ENCODE peak calls at places on chromosomes 13 and 19, in nine cellular contexts. V is choroid plexus epithelial cell, S is progenitor cell of endocrine pancreas, Z is neural progenitor cell, N is mammary epithelial cell, B is Peyer's patch, I is PC-3, C is H9, R is AG09319. H is an unnamed sample.

GRCh38 chr13:50685491-50685890 is 158.0 kb downstream of the DLEU7 start:
- DNase-seq in N (peak), R (no peak), I (peak), S (no peak), V (peak), B (no peak), C (no peak), Z (peak), H (no peak)

GRCh38 chr13:33454844-33455256 is 169.3 kb upstream of the STARD13 start:
- DNase-seq in C (no peak), V (no peak), N (no peak), R (peak), I (peak), B (no peak), Z (no peak), S (no peak), H (no peak)

GRCh38 chr13:95921485-95921884 is 131.7 kb downstream of the UGGT2 start:
- DNase-seq in C (no peak), N (peak), I (no peak), S (no peak), V (peak), B (no peak), Z (no peak), R (no peak), H (no peak)

GRCh38 chr19:12800873-12801465 is 631 bp downstream of the PRDX2 start:
- DNase-seq in R (no peak), N (no peak), C (peak), I (peak), B (no peak), Z (peak), S (no peak), V (no peak), H (peak)

GRCh38 chr13:52412128-52412527 is 6.2 kb upstream of the THSD1 start:
- DNase-seq in Z (no peak), R (no peak), C (no peak), S (no peak), I (no peak), B (no peak), V (no peak), N (no peak), H (no peak)

GRCh38 chr13:46388308-46388707 is 1.3 kb upstream of the RUBCNL start:
- DNase-seq in V (no peak), I (no peak), B (no peak), Z (no peak), C (no peak), N (no peak), R (no peak), S (no peak), H (no peak)

GRCh38 chr19:55590621-55591020 is 8.7 kb downstream of the FIZ1 start:
- DNase-seq in R (no peak), I (peak), N (no peak), C (peak), Z (peak), V (peak), B (no peak), S (no peak), H (no peak)

GRCh38 chr19:33205531-33206260 is 11.6 kb downstream of the LRP3 start:
- DNase-seq in R (no peak), S (no peak), Z (no peak), V (no peak), N (no peak), I (no peak), C (no peak), B (no peak), H (no peak)

GRCh38 chr13:33235078-33235477 is 50.5 kb downstream of the STARD13 start:
- DNase-seq in C (no peak), V (peak), S (no peak), R (no peak), I (peak), B (no peak), N (no peak), Z (no peak), H (no peak)

GRCh38 chr13:24564881-24565280 is 52.3 kb upstream of the PARP4 start:
- DNase-seq in Z (no peak), V (no peak), R (no peak), B (no peak), S (no peak), C (no peak), N (no peak), I (no peak), H (no peak)

GRCh38 chr13:100140441-100140840 is 51.5 kb downstream of the PCCA start:
- DNase-seq in I (no peak), N (no peak), B (no peak), R (no peak), C (no peak), V (peak), Z (no peak), S (no peak), H (no peak)

GRCh38 chr19:15788594-15789270 is 1.3 kb downstream of the OR10H5 start:
- DNase-seq in Z (no peak), C (no peak), R (no peak), B (no peak), I (no peak), N (no peak), V (no peak), S (no peak), H (no peak)

GRCh38 chr13:105059786-105060185 is 1475.7 kb downstream of the EFNB2 start:
- DNase-seq in C (peak), Z (no peak), B (no peak), I (no peak), N (no peak), S (no peak), R (no peak), V (no peak), H (no peak)

GRCh38 chr19:6086081-6086858 is 24.0 kb downstream of the RFX2 start:
- DNase-seq in I (peak), N (peak), S (no peak), V (no peak), Z (no peak), R (no peak), C (no peak), B (no peak), H (no peak)

DNA sequence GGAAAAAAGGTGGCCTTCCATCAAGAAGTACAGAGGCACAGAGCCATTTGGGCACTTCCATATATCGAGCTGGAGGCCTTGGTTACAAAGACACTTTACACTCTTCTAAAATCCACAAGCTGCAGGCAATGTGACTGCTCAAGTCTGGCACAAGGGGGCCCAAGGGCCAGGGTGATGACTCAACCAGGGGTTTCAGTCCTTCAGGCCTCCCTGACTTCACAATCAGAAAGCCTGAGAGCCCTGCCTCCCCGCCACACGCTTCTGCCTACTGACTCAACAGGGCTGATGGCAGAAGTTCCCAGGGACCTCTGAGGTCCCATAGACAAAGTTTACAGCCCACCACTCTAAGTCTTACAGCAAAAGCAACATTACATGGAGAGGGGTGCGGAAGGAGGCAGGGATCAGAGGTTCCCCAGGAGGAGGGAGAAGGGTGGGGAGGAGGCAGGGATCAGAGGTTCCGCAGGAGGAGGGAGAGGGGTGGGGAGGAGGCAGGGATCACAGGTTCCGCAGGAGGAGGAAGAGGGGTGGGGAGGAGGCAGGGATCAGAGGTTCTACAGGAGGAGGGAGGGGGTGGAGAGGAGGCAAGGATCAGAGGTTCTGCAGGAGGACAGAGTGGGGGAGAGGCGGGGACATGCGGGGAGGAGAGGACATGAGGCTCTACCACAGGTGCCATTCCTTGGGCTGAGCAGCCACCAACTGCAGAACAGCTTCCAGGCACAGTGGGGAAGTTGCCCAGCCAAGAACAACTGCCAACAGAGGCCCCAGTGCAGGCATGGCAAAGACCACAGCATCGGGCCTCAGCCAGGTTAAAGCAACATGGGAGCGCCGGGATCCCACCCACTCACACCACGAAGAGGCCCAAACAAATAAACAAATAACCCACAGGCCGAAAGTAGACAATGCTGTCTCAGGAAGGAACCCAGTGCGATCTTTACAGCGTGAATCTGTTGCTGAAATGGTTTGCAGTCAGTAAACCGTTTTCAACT is 52.0 kb downstream of the SLC7A1 start:
- DNase-seq in C (peak), V (peak), Z (no peak), B (no peak), I (peak), R (no peak), N (peak), S (no peak), H (no peak)
- TF ChIP-seq CTCF in C (peak), V (peak), Z (no peak), B (peak), I (no peak), R (no peak), N (no peak), S (no peak), H (no peak)

DNA sequence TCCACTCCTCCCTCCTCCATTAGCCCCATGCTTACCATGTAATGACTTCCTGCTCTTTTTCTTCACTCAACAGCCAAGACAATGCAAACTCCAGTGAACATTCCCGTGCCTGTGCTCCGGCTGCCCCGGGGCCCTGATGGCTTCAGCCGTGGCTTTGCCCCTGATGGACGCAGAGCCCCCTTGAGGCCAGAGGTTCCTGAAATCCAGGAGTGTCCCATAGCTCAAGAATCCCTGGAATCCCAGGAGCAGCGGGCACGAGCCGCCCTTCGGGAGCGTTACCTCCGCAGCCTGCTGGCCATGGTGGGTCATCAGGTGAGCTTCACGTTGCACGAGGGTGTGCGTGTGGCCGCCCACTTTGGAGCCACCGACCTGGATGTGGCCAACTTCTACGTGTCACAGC is 2.9 kb upstream of the PPP1R37 start:
- DNase-seq in B (no peak), I (no peak), S (no peak), C (peak), Z (no peak), R (no peak), N (no peak), V (no peak), H (no peak)
- TF ChIP-seq CTCF in B (no peak), I (no peak), S (no peak), C (peak), Z (no peak), R (no peak), N (no peak), V (no peak), H (no peak)

DNA sequence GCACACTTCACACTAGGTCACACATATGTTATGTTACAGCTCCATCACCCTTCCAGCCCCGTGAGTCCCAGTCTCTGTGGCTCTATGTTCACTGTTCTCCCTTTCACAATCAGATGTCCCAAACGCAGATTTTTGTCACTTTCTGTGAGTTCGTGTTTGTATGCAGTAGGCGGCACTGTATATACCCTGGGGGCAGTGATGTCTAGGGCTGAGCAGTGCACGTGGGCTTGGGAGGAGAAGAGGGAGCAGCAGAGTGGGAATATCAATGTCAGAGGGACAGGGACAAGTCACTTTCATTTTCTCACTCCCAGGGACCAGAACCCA is 22.0 kb downstream of the PSG1 start:
- DNase-seq in B (no peak), N (no peak), C (no peak), R (no peak), Z (no peak), I (no peak), V (no peak), S (no peak), H (no peak)
- TF ChIP-seq CTCF in B (no peak), N (no peak), C (no peak), R (no peak), Z (no peak), I (peak), V (no peak), S (no peak), H (no peak)

GRCh38 chr19:49883094-49883493 is 5.6 kb downstream of the TBC1D17 start:
- DNase-seq in S (no peak), V (no peak), N (no peak), Z (no peak), B (no peak), I (no peak), R (no peak), C (no peak), H (no peak)
- TF ChIP-seq CTCF in S (no peak), V (no peak), N (no peak), Z (no peak), B (no peak), I (no peak), R (no peak), C (no peak), H (no peak)

GRCh38 chr13:23418776-23419683 is 14.5 kb downstream of the SACS start:
- DNase-seq in V (no peak), R (no peak), I (no peak), C (no peak), N (no peak), S (no peak), Z (no peak), B (no peak), H (no peak)

GRCh38 chr13:23411220-23411619 is 22.3 kb downstream of the SACS start:
- DNase-seq in S (no peak), Z (no peak), I (no peak), C (no peak), R (no peak), V (no peak), N (no peak), B (no peak), H (no peak)

GRCh38 chr13:23411706-23412105 is 21.8 kb downstream of the SACS start:
- DNase-seq in C (no peak), B (no peak), V (no peak), R (no peak), N (no peak), S (no peak), I (no peak), Z (no peak), H (no peak)

GRCh38 chr13:23414682-23415081 is 18.8 kb downstream of the SACS start:
- DNase-seq in V (no peak), N (peak), C (no peak), I (no peak), S (no peak), B (no peak), R (no peak), Z (no peak), H (no peak)
- TF ChIP-seq CTCF in V (no peak), N (no peak), C (no peak), I (no peak), S (no peak), B (no peak), R (no peak), Z (no peak), H (no peak)

GRCh38 chr13:48019796-48020195 is 17.7 kb upstream of the NUDT15 start:
- DNase-seq in I (no peak), V (no peak), S (no peak), N (no peak), B (no peak), C (no peak), R (no peak), Z (no peak), H (no peak)
- TF ChIP-seq CTCF in I (no peak), V (no peak), S (no peak), N (no peak), B (no peak), C (no peak), R (no peak), Z (no peak), H (no peak)

DNA sequence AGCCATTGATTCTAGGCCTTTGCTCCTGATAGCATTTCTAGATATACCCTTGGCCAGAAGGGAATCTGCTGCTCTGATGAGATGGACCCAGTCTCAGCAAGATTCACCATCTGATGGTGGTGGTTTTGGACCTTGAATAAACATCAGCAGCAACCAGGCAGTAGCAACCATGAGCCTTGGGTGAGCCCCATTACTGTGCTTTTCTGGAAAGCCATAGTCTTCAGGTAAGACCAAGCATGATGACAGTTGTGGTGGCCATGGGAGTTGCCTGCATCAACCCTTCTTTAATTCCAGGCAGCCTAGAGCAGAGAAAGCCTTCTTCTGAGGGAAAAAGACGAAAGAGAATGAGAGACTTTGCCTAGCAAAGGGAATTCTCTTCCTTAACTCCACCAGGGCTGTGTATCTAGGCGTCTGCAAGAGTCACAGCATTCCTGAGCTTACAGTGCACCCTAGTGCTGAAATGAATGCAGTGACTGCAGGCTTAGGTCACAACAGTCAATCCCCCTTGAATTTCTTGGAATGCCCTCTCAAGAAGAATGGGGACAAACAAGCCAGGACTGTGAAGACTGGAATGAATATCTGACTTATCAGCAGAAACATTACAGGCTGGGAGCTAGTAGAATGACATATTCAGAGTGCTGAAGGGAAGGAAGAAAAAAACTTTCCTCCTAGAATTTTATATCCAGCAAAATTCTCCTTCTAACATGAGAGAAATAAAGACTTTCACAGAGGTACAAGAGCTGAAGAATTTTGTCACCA is 942.4 kb upstream of the PCDH20 start:
- DNase-seq in S (peak), N (no peak), I (peak), B (no peak), V (peak), Z (peak), C (peak), R (peak), H (peak)
- TF ChIP-seq CTCF in S (peak), N (peak), I (peak), B (no peak), V (peak), Z (peak), C (peak), R (peak), H (peak)

GRCh38 chr19:39064405-39064804 is 19.8 kb upstream of the ACP7 start:
- DNase-seq in R (no peak), V (no peak), N (no peak), C (no peak), B (no peak), S (no peak), Z (no peak), I (no peak), H (no peak)
- TF ChIP-seq CTCF in R (no peak), V (no peak), N (no peak), C (no peak), B (no peak), S (no peak), Z (no peak), I (no peak), H (no peak)

DNA sequence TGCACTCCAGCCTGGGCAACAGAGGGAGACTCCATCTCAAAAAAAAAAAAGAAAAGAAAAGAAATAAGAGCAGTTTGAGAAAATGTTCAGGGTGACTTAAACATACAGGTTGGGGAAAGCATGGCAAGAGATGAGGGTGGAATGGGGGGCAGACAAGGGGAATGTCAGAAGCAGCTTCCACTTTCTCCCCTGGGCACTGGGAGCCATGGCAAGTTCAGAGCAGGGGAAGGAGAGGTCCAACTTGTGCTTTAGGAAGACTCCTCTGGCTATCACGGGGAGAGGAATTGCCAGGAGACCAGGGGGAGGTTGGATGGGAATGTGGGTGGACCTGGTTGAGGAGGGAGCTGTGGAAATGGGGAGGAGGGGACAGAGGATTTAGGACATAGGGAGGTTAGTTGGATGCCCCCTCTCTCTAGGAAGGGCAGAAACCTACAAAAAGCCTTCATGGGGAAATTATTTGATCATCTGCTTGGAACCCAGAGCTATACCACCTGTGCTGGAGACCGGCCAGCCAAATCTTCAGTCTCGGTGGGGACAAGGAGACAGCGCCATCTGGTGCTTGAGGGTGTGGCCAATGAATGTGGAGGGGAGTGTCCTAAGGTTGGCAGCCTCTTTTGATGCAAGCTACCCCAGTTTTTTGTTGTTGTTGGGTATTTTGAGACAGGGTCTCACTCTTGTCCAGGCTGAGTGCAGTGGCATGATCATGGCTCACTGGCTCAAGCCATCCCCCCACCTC is 7.3 kb upstream of the STRN4 start:
- DNase-seq in S (no peak), V (peak), N (peak), C (peak), I (peak), Z (peak), B (peak), R (no peak), H (peak)
- TF ChIP-seq CTCF in S (peak), V (peak), N (peak), C (peak), I (peak), Z (peak), B (peak), R (peak), H (peak)

GRCh38 chr19:53671621-53672111 is 39.9 kb downstream of the DPRX start:
- DNase-seq in C (no peak), R (no peak), I (no peak), S (no peak), Z (no peak), N (no peak), V (no peak), B (no peak), H (no peak)
- TF ChIP-seq CTCF in C (no peak), R (no peak), I (no peak), S (no peak), Z (no peak), N (no peak), V (no peak), B (no peak), H (no peak)